ENCODE peak calls at places on chromosome 9, in six cellular contexts. One of them, this sample, is unnamed.

GRCh38 chr9:106479679-106480078 is 383.3 kb upstream of the ZNF462 start:
- DNase-seq in thoracic aorta: no peak
- DNase-seq in stomach: no peak
- DNase-seq in amniotic stem cell: no peak
- DNase-seq in NCI-H1417: no peak
- DNase-seq in ACHN: no peak
- DNase-seq in this sample: no peak

GRCh38 chr9:101400120-101400519 is 1.5 kb downstream of the ZNF189 start:
- DNase-seq in thoracic aorta: no peak
- DNase-seq in stomach: no peak
- DNase-seq in amniotic stem cell: no peak
- DNase-seq in NCI-H1417: no peak
- DNase-seq in ACHN: no peak
- DNase-seq in this sample: no peak

GRCh38 chr9:23123048-23123632 is 676.5 kb downstream of the DMRTA1 start:
- DNase-seq in thoracic aorta: no peak
- DNase-seq in stomach: no peak
- DNase-seq in amniotic stem cell: peak; percentile 35
- DNase-seq in NCI-H1417: peak; percentile 25
- DNase-seq in ACHN: peak; percentile 35
- DNase-seq in this sample: no peak

GRCh38 chr9:84756156-84756555 is 86.6 kb downstream of the NTRK2 start:
- DNase-seq in thoracic aorta: no peak
- DNase-seq in stomach: no peak
- DNase-seq in amniotic stem cell: no peak
- DNase-seq in NCI-H1417: no peak
- DNase-seq in ACHN: no peak
- DNase-seq in this sample: no peak

GRCh38 chr9:110197330-110198187 is 10.4 kb downstream of the C9orf152 start:
- DNase-seq in thoracic aorta: no peak
- DNase-seq in stomach: no peak
- DNase-seq in amniotic stem cell: no peak
- DNase-seq in NCI-H1417: no peak
- DNase-seq in ACHN: no peak
- DNase-seq in this sample: no peak

GRCh38 chr9:35774907-35775635 is 16.3 kb upstream of the NPR2 start:
- DNase-seq in thoracic aorta: no peak
- DNase-seq in stomach: no peak
- DNase-seq in amniotic stem cell: no peak
- DNase-seq in NCI-H1417: peak; percentile 5
- DNase-seq in ACHN: no peak
- DNase-seq in this sample: no peak

GRCh38 chr9:137689745-137690529 is 71.1 kb downstream of the EHMT1 start:
- DNase-seq in thoracic aorta: no peak
- DNase-seq in stomach: no peak
- DNase-seq in amniotic stem cell: no peak
- DNase-seq in NCI-H1417: peak; percentile 19
- DNase-seq in ACHN: no peak
- DNase-seq in this sample: no peak

GRCh38 chr9:130417602-130418001 is 27.2 kb upstream of the ASS1 start:
- DNase-seq in thoracic aorta: no peak
- DNase-seq in stomach: no peak
- DNase-seq in amniotic stem cell: no peak
- DNase-seq in NCI-H1417: no peak
- DNase-seq in ACHN: no peak
- DNase-seq in this sample: no peak

GRCh38 chr9:13787234-13787833 is 507.8 kb upstream of the MPDZ start:
- DNase-seq in thoracic aorta: no peak
- DNase-seq in stomach: no peak
- DNase-seq in amniotic stem cell: no peak
- DNase-seq in NCI-H1417: no peak
- DNase-seq in ACHN: no peak
- DNase-seq in this sample: no peak

GRCh38 chr9:114174557-114174875 is 19.2 kb downstream of the COL27A1 start:
- DNase-seq in thoracic aorta: no peak
- DNase-seq in stomach: no peak
- DNase-seq in amniotic stem cell: no peak
- DNase-seq in NCI-H1417: no peak
- DNase-seq in ACHN: no peak
- DNase-seq in this sample: no peak

GRCh38 chr9:132857601-132858342 is 20.3 kb downstream of the AK8 start:
- DNase-seq in thoracic aorta: no peak
- DNase-seq in stomach: no peak
- DNase-seq in amniotic stem cell: no peak
- DNase-seq in NCI-H1417: peak; percentile 80
- DNase-seq in ACHN: no peak
- DNase-seq in this sample: no peak

GRCh38 chr9:34430843-34431437 is 27.4 kb downstream of the FAM219A start:
- DNase-seq in thoracic aorta: no peak
- DNase-seq in stomach: peak; percentile 57
- DNase-seq in amniotic stem cell: peak; percentile 50
- DNase-seq in NCI-H1417: peak; percentile 72
- DNase-seq in ACHN: peak; percentile 71
- DNase-seq in this sample: no peak

GRCh38 chr9:109020581-109020980 is 7.3 kb upstream of the CTNNAL1 start:
- DNase-seq in thoracic aorta: no peak
- DNase-seq in stomach: no peak
- DNase-seq in amniotic stem cell: no peak
- DNase-seq in NCI-H1417: no peak
- DNase-seq in ACHN: no peak
- DNase-seq in this sample: no peak

GRCh38 chr9:109907400-109907799 is 127.4 kb downstream of the PALM2AKAP2 start:
- DNase-seq in thoracic aorta: no peak
- DNase-seq in stomach: no peak
- DNase-seq in amniotic stem cell: no peak
- DNase-seq in NCI-H1417: peak; percentile 43
- DNase-seq in ACHN: no peak
- DNase-seq in this sample: no peak

GRCh38 chr9:124348831-124349230 is 66.4 kb downstream of the PSMB7 start:
- DNase-seq in thoracic aorta: no peak
- DNase-seq in stomach: no peak
- DNase-seq in amniotic stem cell: no peak
- DNase-seq in NCI-H1417: no peak
- DNase-seq in ACHN: no peak
- DNase-seq in this sample: no peak

This sample was measured in GOT3.